ENCODE peak calls at places on chromosome 13, in nine cellular contexts. S is GM06990, H is uterus, W is GM13977, G is adrenal gland, K is LNCaP clone FGC, P is fibroblast of mammary gland, M is esophagus squamous epithelium, E is AG04450. L is an unnamed sample.

GRCh38 chr13:28326081-28326480 is 168.8 kb downstream of the FLT1 start:
- DNase-seq in S (no peak), H (no peak), W (no peak), G (no peak), K (no peak), P (no peak), M (no peak), E (no peak), L (no peak)

GRCh38 chr13:35518337-35518736 is 41.8 kb upstream of the MAB21L1 start:
- DNase-seq in S (no peak), H (no peak), W (no peak), G (no peak), K (no peak), P (no peak), M (no peak), E (no peak), L (no peak)

GRCh38 chr13:33283195-33283910 is 2.2 kb downstream of the STARD13 start:
- DNase-seq in S (no peak), H (no peak), W (no peak), G (no peak), K (no peak), P (peak; percentile 38), M (no peak), E (no peak), L (no peak)

GRCh38 chr13:20182231-20182846 is 10.4 kb downstream of the GJB2 start:
- DNase-seq in S (no peak), H (no peak), W (peak; percentile 86), G (peak; percentile 63), K (no peak), P (peak; percentile 80), M (no peak), E (peak; percentile 67), L (peak; percentile 79)

GRCh38 chr13:73765651-73766384 is 368.4 kb downstream of the KLF12 start:
- DNase-seq in S (peak; percentile 33), H (peak; percentile 74), W (no peak), G (peak; percentile 63), K (no peak), P (peak; percentile 36), M (no peak), E (no peak), L (peak; percentile 34)

GRCh38 chr13:96089749-96090239 is at the start of gene HS6ST3:
- DNase-seq in S (no peak), H (peak; percentile 20), W (peak; percentile 49), G (peak; percentile 46), K (no peak), P (no peak), M (no peak), E (no peak), L (peak; percentile 32)

GRCh38 chr13:47216176-47216822 is 319.4 kb upstream of the HTR2A start:
- DNase-seq in S (peak; percentile 0), H (no peak), W (no peak), G (no peak), K (no peak), P (peak; percentile 81), M (no peak), E (peak; percentile 32), L (no peak)

GRCh38 chr13:32142956-32143375 is 111.4 kb downstream of the FRY start:
- DNase-seq in S (no peak), H (no peak), W (no peak), G (no peak), K (no peak), P (peak; percentile 38), M (no peak), E (peak; percentile 36), L (no peak)

GRCh38 chr13:99191336-99191899 is 9.2 kb upstream of the UBAC2 start:
- DNase-seq in S (no peak), H (no peak), W (no peak), G (no peak), K (no peak), P (no peak), M (no peak), E (no peak), L (no peak)

GRCh38 chr13:92074658-92075057 is 676.2 kb downstream of the GPC5 start:
- DNase-seq in S (no peak), H (no peak), W (peak; percentile 10), G (no peak), K (peak; percentile 32), P (no peak), M (no peak), E (no peak), L (no peak)
- TF ChIP-seq CTCF in S (peak; percentile 14), H (no peak), W (peak; percentile 52), G (no peak), K (peak; percentile 84), P (no peak), M (no peak), E (peak; percentile 21), L (peak; percentile 44)

GRCh38 chr13:30165791-30166190 is 141.6 kb downstream of the KATNAL1 start:
- DNase-seq in S (no peak), H (no peak), W (no peak), G (no peak), K (no peak), P (peak; percentile 19), M (no peak), E (no peak), L (no peak)
- TF ChIP-seq CTCF in S (no peak), H (no peak), W (no peak), G (no peak), K (no peak), P (no peak), M (no peak), E (no peak), L (no peak)

DNA sequence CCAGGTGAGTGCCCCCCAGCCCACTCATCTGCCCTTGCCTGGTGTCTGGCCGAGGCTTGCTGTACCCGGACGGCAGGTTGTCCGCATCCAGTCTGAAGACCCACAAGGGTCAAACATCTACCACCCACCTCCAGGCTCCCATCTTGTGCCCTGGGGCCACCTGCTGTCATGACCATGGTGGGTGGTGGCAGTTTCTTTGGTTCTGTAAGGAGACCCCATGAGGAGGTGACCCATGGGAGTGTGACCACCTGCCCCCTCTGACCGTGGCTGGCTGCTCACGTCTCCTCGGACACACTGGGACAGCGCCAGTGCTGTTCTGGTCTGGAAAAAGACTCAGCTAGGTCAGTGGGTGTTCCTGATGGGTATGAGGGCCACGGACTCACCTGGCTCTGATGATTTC is 93.9 kb downstream of the TEX29 start:
- DNase-seq in S (no peak), H (no peak), W (no peak), G (no peak), K (no peak), P (no peak), M (no peak), E (no peak), L (no peak)
- TF ChIP-seq CTCF in S (no peak), H (no peak), W (no peak), G (no peak), K (no peak), P (no peak), M (no peak), E (no peak), L (no peak)

GRCh38 chr13:27203854-27204253 is 32.2 kb upstream of the USP12 start:
- DNase-seq in S (no peak), H (no peak), W (no peak), G (no peak), K (no peak), P (peak; percentile 50), M (no peak), E (no peak), L (no peak)
- TF ChIP-seq CTCF in S (peak; percentile 4), H (no peak), W (no peak), G (peak; percentile 13), K (peak; percentile 21), P (peak; percentile 27), M (peak; percentile 15), E (peak; percentile 30), L (peak; percentile 5)

GRCh38 chr13:98019186-98019585 is 65.7 kb downstream of the IPO5 start:
- DNase-seq in S (no peak), H (no peak), W (no peak), G (no peak), K (no peak), P (no peak), M (no peak), E (no peak), L (no peak)

GRCh38 chr13:98014766-98015165 is 61.3 kb downstream of the IPO5 start:
- DNase-seq in S (no peak), H (no peak), W (no peak), G (no peak), K (no peak), P (peak; percentile 79), M (no peak), E (peak; percentile 64), L (no peak)

GRCh38 chr13:98022210-98022609 is 68.7 kb downstream of the IPO5 start:
- DNase-seq in S (no peak), H (no peak), W (no peak), G (peak; percentile 63), K (no peak), P (peak; percentile 76), M (no peak), E (peak; percentile 38), L (no peak)

GRCh38 chr13:98020271-98020670 is 66.8 kb downstream of the IPO5 start:
- DNase-seq in S (no peak), H (no peak), W (no peak), G (no peak), K (no peak), P (no peak), M (no peak), E (no peak), L (no peak)

GRCh38 chr13:98018293-98018692 is 64.8 kb downstream of the IPO5 start:
- DNase-seq in S (no peak), H (no peak), W (no peak), G (no peak), K (no peak), P (no peak), M (no peak), E (no peak), L (no peak)
- TF ChIP-seq CTCF in S (no peak), H (no peak), W (no peak), G (no peak), K (no peak), P (no peak), M (no peak), E (no peak), L (no peak)

GRCh38 chr13:23811366-23812027 is 77.7 kb downstream of the MIPEP start:
- DNase-seq in S (no peak), H (no peak), W (no peak), G (no peak), K (no peak), P (no peak), M (no peak), E (no peak), L (no peak)

GRCh38 chr13:23813635-23814034 is 75.6 kb downstream of the MIPEP start:
- DNase-seq in S (no peak), H (no peak), W (no peak), G (no peak), K (no peak), P (no peak), M (no peak), E (no peak), L (no peak)

GRCh38 chr13:23806874-23807522 is 82.2 kb downstream of the MIPEP start:
- DNase-seq in S (peak; percentile 27), H (no peak), W (no peak), G (no peak), K (no peak), P (no peak), M (no peak), E (no peak), L (no peak)

GRCh38 chr13:23808803-23809202 is 80.4 kb downstream of the MIPEP start:
- DNase-seq in S (no peak), H (no peak), W (no peak), G (no peak), K (no peak), P (no peak), M (no peak), E (no peak), L (no peak)

GRCh38 chr13:23810842-23811241 is 78.4 kb downstream of the MIPEP start:
- DNase-seq in S (no peak), H (no peak), W (peak; percentile 27), G (no peak), K (no peak), P (no peak), M (no peak), E (no peak), L (peak; percentile 36)
- TF ChIP-seq CTCF in S (peak; percentile 66), H (no peak), W (peak; percentile 55), G (no peak), K (no peak), P (peak; percentile 15), M (no peak), E (no peak), L (peak; percentile 41)

L was measured in GM10248.